ENCODE peak calls at places on chromosomes 1 and 21, in seven cellular contexts. V is HepG2, R is GM12878, N is H1, C is HCT116, K is SK-N-SH, D is K562. J is an unnamed sample. For H3K9me3, the result is how much of the 10 kb centered on the place peaks cover.

GRCh38 chr1:109254621-109255096 is 5.3 kb downstream of the CELSR2 start:
- DNase-seq in V (no peak), R (no peak), N (no peak), C (no peak), K (peak), D (peak), J (no peak)

GRCh38 chr1:153922076-153922837 is 515 bp downstream of the GATAD2B start:
- DNase-seq in V (peak), R (no peak), N (peak), C (no peak), K (peak), D (peak), J (no peak)

GRCh38 chr1:1100296-1100695 is 15.6 kb downstream of the C1orf159 start:
- DNase-seq in V (no peak), R (no peak), N (no peak), C (no peak), K (no peak), D (no peak), J (no peak)

GRCh38 chr1:115056395-115056798 is 26.8 kb downstream of the TSHB start:
- DNase-seq in V (no peak), R (no peak), N (no peak), C (no peak), K (no peak), D (no peak), J (no peak)

GRCh38 chr1:108816049-108816882 is 40.6 kb downstream of the AKNAD1 start:
- DNase-seq in V (peak), R (no peak), N (no peak), C (no peak), K (peak), D (peak), J (peak)

GRCh38 chr21:8993943-8994639 is 1527.3 kb upstream of the TPTE start:
- DNase-seq in V (peak), R (no peak), N (no peak), C (no peak), K (no peak), D (peak), J (peak)

GRCh38 chr1:247411583-247412295 is 4.2 kb upstream of the NLRP3 start:
- DNase-seq in V (no peak), R (no peak), N (no peak), C (no peak), K (no peak), D (no peak), J (no peak)

GRCh38 chr1:201678264-201679101 is 139.6 kb downstream of the NAV1 start:
- DNase-seq in V (no peak), R (no peak), N (peak), C (no peak), K (no peak), D (no peak), J (no peak)

GRCh38 chr1:200442537-200443169 is 32.8 kb upstream of the ZNF281 start:
- DNase-seq in V (no peak), R (no peak), N (no peak), C (no peak), K (no peak), D (no peak), J (no peak)

GRCh38 chr1:8259498-8260290 is 58.2 kb upstream of the SLC45A1 start:
- DNase-seq in V (peak), R (no peak), N (no peak), C (peak), K (no peak), D (no peak), J (peak)

GRCh38 chr1:68112835-68113243 is 62.4 kb upstream of the DIRAS3 start:
- DNase-seq in V (no peak), R (no peak), N (peak), C (peak), K (no peak), D (no peak), J (no peak)

GRCh38 chr1:201530741-201531521 is 8.0 kb upstream of the NAV1 start:
- DNase-seq in V (peak), R (no peak), N (peak), C (peak), K (peak), D (peak), J (no peak)

GRCh38 chr1:235011064-235011598 is 117.5 kb downstream of the TOMM20 start:
- DNase-seq in V (no peak), R (peak), N (no peak), C (no peak), K (no peak), D (no peak), J (no peak)

GRCh38 chr1:204588826-204589225 is 72.6 kb downstream of the MDM4 start:
- DNase-seq in V (no peak), R (no peak), N (no peak), C (no peak), K (no peak), D (no peak), J (no peak)

GRCh38 chr1:64995316-64995715 is 29.0 kb upstream of the JAK1 start:
- DNase-seq in V (no peak), R (no peak), N (no peak), C (no peak), K (no peak), D (no peak), J (no peak)

GRCh38 chr1:24929091-24929875 is 793 bp downstream of the RUNX3 start:
- DNase-seq in V (no peak), R (no peak), N (peak), C (no peak), K (peak), D (no peak), J (no peak)

GRCh38 chr1:152516082-152516481 is 1.8 kb downstream of the CRCT1 start:
- DNase-seq in V (no peak), R (no peak), N (no peak), C (no peak), K (no peak), D (no peak), J (no peak)

GRCh38 chr1:152515454-152515823 is 1.2 kb downstream of the CRCT1 start:
- DNase-seq in V (no peak), R (no peak), N (no peak), C (no peak), K (peak), D (no peak), J (no peak)

GRCh38 chr1:152513081-152513480 is 1.2 kb upstream of the CRCT1 start:
- DNase-seq in V (no peak), R (no peak), N (no peak), C (no peak), K (no peak), D (no peak), J (no peak)

GRCh38 chr1:152517237-152517811 is 3.0 kb downstream of the CRCT1 start:
- DNase-seq in V (no peak), R (no peak), N (no peak), C (peak), K (no peak), D (no peak), J (no peak)

DNA sequence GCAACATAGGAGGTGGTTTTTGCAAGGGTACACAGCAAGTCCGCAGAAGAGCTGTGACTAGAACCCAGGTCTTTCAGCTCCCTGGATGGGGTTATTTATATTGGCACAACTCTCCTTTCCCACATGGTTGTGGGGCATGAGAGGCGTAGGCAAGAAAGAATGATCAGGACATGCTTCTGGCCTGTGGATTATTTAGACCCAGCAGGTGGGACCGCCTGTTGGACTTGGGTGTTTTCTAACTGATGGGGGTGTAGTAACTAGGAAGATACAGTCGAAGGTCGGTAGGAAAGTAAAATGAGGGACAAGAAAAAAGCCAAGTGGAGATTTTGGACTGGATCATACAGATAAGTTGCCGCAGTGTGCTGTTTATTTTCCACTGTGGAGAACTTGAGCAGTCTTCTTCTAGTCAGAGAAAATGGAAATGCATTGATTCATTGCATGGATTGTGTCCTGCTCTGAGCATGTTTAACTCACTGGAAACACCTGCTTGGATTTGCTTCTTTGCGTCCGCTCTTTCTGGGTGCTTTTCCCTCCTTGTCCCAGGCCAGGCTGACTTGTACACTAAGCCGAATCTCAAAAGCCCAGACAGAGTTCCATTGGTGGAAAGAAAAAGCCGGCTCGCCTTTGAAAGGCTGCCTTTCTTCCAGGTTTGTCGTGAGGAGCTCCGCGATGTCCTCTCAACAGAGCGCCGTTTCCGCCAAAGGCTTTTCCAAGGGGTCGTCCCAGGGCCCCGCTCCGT is 602 bp downstream of the CRCT1 start:
- DNase-seq in V (no peak), R (no peak), N (no peak), C (no peak), K (no peak), D (no peak), J (no peak)
- H3K9me3 ChIP-seq in V (under half), R (under half), N (half or more), C (under half), K (under half), D (under half), J (under half)

GRCh38 chr1:112308716-112309115 is 87.3 kb upstream of the CTTNBP2NL start:
- DNase-seq in V (no peak), R (no peak), N (no peak), C (no peak), K (no peak), D (no peak), J (no peak)

GRCh38 chr1:112309499-112309898 is 86.5 kb upstream of the CTTNBP2NL start:
- DNase-seq in V (no peak), R (no peak), N (no peak), C (no peak), K (no peak), D (no peak), J (no peak)

GRCh38 chr1:112316254-112316653 is 79.8 kb upstream of the CTTNBP2NL start:
- DNase-seq in V (no peak), R (no peak), N (no peak), C (no peak), K (no peak), D (no peak), J (no peak)

GRCh38 chr1:112312879-112313278 is 83.1 kb upstream of the CTTNBP2NL start:
- DNase-seq in V (no peak), R (no peak), N (no peak), C (no peak), K (no peak), D (no peak), J (no peak)

DNA sequence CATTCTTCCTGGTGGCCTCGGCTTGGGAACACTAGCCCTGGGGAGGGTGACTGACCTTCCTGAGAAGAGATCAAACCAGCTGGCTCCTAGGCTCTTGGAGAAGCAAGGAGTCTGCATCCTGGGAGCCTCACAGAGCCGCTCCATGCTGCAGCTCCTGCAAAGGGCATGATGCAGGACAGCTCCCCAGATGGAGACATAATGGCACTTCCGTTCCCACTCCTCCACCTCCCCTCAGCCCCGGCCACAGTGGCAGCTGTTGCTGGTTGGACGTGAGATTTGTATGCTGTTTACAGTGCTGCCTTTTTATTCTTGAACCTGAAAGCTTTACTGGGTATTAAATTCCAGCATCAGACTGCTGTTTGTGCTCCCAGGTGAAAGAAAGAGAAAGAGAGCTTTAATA is 83.7 kb upstream of the CTTNBP2NL start:
- DNase-seq in V (no peak), R (no peak), N (no peak), C (no peak), K (no peak), D (no peak), J (no peak)
- TF ChIP-seq SIN3A in V (no peak), R (no peak), N (no peak), C (no peak), K (no peak), D (no peak), J (no peak)

DNA sequence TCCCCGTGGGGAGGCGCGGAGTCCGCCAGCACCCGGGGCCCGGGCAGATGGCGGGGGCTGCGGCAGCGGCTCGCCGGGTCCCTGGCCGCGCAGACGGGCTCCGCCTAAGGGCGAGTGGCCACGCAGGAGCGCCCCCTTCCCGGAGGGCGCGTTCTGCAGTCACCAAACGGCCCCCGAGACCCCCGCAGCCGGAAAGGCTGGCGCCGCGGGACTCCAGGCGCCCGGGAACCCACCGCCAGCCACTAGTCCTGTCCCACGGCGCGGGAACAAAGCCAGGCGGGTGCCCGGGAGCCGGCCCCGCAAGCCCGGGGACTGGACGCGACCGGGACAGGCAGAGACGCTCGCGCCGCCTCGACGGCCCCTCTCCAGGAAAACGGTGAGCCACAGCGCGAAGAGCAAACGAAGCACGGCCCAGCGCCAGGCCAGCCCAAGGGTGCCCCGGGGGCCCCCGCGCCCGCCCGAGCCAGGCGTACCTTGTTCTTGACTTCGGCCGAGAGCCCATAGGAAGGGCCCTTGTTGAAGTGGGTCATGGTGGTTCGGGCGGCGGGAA is 470 bp downstream of the CNN3 start:
- DNase-seq in V (peak), R (no peak), N (peak), C (no peak), K (peak), D (no peak), J (no peak)
- H3K4me3 ChIP-seq in V (peak), R (peak), N (peak), C (peak), K (peak), D (no peak), J (peak)

DNA sequence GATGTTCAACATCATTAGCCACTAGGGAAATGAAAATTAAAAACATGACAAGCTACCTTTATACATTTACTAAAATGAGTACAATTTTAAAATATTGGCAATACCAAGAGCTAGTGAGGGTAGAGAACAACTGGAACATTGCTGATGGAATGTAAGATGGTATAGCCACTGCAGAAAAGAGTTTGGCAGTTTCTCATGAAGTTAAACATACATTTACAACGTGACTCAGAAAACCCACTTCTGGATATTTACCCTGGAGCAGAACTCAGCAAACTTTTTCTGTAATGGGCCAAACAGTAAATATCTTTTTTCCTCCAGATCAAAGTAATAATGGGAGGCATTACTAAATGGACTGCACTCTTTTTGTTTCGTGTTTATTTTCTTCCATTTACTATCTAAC is 22.1 kb downstream of the LPGAT1 start:
- DNase-seq in V (no peak), R (no peak), N (no peak), C (no peak), K (no peak), D (no peak), J (no peak)
- H3K9me3 ChIP-seq in V (under half), R (under half), N (under half), C (under half), K (under half), D (under half), J (under half)

DNA sequence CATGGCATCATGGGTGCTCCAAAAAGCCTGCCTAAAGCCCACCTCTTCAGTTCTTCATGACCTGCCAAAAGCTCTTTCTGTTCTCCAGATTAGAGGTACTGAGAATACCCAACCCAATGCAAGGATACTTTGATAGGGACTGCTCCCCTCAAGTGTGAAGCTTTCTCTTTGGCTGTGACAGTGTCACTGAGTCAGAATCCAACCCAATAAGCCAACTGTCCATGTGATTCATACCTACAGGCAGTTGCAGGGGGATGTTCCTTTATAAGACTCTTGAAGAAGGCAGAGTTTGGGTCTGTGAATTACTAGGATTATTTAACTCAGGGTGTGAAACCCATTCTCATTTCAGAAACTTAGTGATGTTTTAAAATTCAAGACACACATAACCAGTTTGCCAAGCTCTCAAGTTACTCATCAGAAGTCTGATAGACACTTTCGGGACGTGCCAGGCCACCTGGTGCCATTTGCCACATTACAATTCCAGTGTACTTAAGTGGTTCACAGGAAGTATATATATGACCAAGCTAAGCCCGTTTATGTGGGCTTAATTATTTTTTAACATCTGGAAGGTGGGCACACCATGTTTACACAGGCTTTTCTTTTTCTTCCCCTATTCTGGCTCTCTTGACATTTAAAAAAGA is 265.8 kb downstream of the NFIA start:
- DNase-seq in V (no peak), R (no peak), N (no peak), C (no peak), K (no peak), D (no peak), J (no peak)
- TF ChIP-seq SIN3A in V (no peak), R (no peak), N (no peak), C (no peak), K (no peak), D (no peak), J (no peak)